ENCODE peak calls at places on chromosomes 2 and 18, in four cellular contexts. One of them, this sample, is unnamed.

GRCh38 chr2:127173073-127173472 is 47.0 kb downstream of the CYP27C1 start:
- DNase-seq in prostate gland: no peak
- DNase-seq in NT2/D1: no peak
- DNase-seq in left lung: no peak
- DNase-seq in this sample: no peak

GRCh38 chr2:216776076-216776726 is 80.9 kb upstream of the IGFBP5 start:
- DNase-seq in prostate gland: no peak
- DNase-seq in NT2/D1: no peak
- DNase-seq in left lung: no peak
- DNase-seq in this sample: no peak

GRCh38 chr2:241905716-241906376 is 36.3 kb downstream of the RTP5 start:
- DNase-seq in prostate gland: no peak
- DNase-seq in NT2/D1: no peak
- DNase-seq in left lung: no peak
- DNase-seq in this sample: peak; percentile 32

GRCh38 chr2:69375494-69376353 is 11.3 kb downstream of the GFPT1 start:
- DNase-seq in prostate gland: no peak
- DNase-seq in NT2/D1: peak; percentile 18
- DNase-seq in left lung: no peak
- DNase-seq in this sample: peak; percentile 64

GRCh38 chr18:40925071-40925541 is 1029.9 kb upstream of the PIK3C3 start:
- DNase-seq in prostate gland: no peak
- DNase-seq in NT2/D1: no peak
- DNase-seq in left lung: no peak
- DNase-seq in this sample: no peak

GRCh38 chr2:43818761-43819160 is 19.9 kb downstream of the ABCG5 start:
- DNase-seq in prostate gland: no peak
- DNase-seq in NT2/D1: no peak
- DNase-seq in left lung: peak; percentile 64
- DNase-seq in this sample: no peak

GRCh38 chr18:13315000-13315399 is 96.4 kb downstream of the LDLRAD4 start:
- DNase-seq in prostate gland: no peak
- DNase-seq in NT2/D1: no peak
- DNase-seq in left lung: no peak
- DNase-seq in this sample: no peak

GRCh38 chr2:103435010-103435409 is 673.2 kb downstream of the TMEM182 start:
- DNase-seq in prostate gland: no peak
- DNase-seq in NT2/D1: no peak
- DNase-seq in left lung: no peak
- DNase-seq in this sample: no peak

GRCh38 chr2:20212871-20213503 is 11.9 kb downstream of the SDC1 start:
- DNase-seq in prostate gland: peak; percentile 96
- DNase-seq in NT2/D1: no peak
- DNase-seq in left lung: peak; percentile 70
- DNase-seq in this sample: no peak

GRCh38 chr2:50491541-50492114 is 540.3 kb downstream of the NRXN1 start:
- DNase-seq in prostate gland: peak; percentile 19
- DNase-seq in NT2/D1: peak; percentile 2
- DNase-seq in left lung: no peak
- DNase-seq in this sample: peak; percentile 21

GRCh38 chr2:213148572-213149331 is 2.7 kb downstream of the IKZF2 start:
- DNase-seq in prostate gland: no peak
- DNase-seq in NT2/D1: no peak
- DNase-seq in left lung: no peak
- DNase-seq in this sample: no peak

GRCh38 chr2:107276034-107276433 is 390.1 kb upstream of the ST6GAL2 start:
- DNase-seq in prostate gland: no peak
- DNase-seq in NT2/D1: no peak
- DNase-seq in left lung: no peak
- DNase-seq in this sample: no peak

GRCh38 chr2:132038179-132038882 is 123.4 kb downstream of the ANKRD30BL start:
- DNase-seq in prostate gland: no peak
- DNase-seq in NT2/D1: peak; percentile 8
- DNase-seq in left lung: no peak
- DNase-seq in this sample: peak; percentile 26

DNA sequence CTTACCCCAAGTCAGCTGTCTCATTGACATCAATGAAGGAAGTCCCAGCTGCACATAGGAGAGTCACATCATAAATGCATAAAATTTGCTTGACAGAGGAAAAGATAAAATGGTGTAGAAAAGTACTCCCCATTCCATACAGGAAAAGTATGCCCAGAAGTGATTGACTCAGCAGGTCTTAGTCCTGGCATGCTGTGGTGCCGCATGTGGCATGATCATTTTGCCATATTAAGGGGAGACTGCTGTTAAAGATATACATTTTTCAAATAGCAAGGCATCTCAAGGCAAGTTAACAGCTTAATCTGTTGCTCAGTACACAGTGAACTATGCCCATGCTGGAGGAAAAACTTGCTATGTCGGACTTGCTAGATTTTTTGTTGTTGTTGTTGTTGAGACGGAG is 8.1 kb downstream of the COPS7B start:
- DNase-seq in prostate gland: no peak
- DNase-seq in NT2/D1: no peak
- DNase-seq in left lung: no peak
- DNase-seq in this sample: no peak
- H3K36me3 ChIP-seq in prostate gland: no peaks in the 10 kb centered on the region
- H3K36me3 ChIP-seq in NT2/D1: peaks cover 76% of the 10 kb centered on the region
- H3K36me3 ChIP-seq in left lung: no peaks in the 10 kb centered on the region
- H3K36me3 ChIP-seq in this sample: peaks cover 18% of the 10 kb centered on the region

DNA sequence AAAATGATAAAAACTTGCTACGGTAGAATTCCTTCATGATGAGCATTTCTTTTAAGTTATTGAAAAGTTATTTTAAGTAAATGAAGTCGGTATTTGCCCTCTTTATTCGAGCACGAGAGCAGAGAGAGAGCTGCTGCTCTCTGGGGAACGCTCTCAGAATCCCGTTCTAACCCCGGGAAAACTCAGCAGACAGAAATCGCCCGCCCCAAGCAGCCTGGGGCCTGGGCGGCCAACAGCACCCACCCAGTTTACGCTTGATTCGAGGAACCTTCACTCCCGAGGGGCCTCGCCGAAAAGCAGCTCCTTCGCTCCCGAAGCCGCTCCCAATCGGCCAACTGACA is 3.5 kb upstream of the OTX1 start:
- DNase-seq in prostate gland: no peak
- DNase-seq in NT2/D1: no peak
- DNase-seq in left lung: no peak
- DNase-seq in this sample: no peak
- H3K27me3 ChIP-seq in prostate gland: peaks cover 19% of the 10 kb centered on the region
- H3K27me3 ChIP-seq in NT2/D1: peaks cover 78% of the 10 kb centered on the region
- H3K27me3 ChIP-seq in left lung: peaks cover 79% of the 10 kb centered on the region
- H3K27me3 ChIP-seq in this sample: peaks cover 69% of the 10 kb centered on the region

GRCh38 chr2:169732583-169733358 is 861 bp upstream of the KLHL23 start:
- DNase-seq in prostate gland: no peak
- DNase-seq in NT2/D1: no peak
- DNase-seq in left lung: no peak
- DNase-seq in this sample: no peak
- H3K4me3 ChIP-seq in prostate gland: peak overlapping the region; percentile 68
- H3K4me3 ChIP-seq in NT2/D1: peak overlapping the region; percentile 77
- H3K4me3 ChIP-seq in left lung: no peak overlapping the region
- H3K4me3 ChIP-seq in this sample: peak overlapping the region; percentile 88

GRCh38 chr2:73952499-73953446 is 26.1 kb downstream of the DGUOK start:
- DNase-seq in prostate gland: no peak
- DNase-seq in NT2/D1: no peak
- DNase-seq in left lung: peak; percentile 73
- DNase-seq in this sample: no peak
- H3K36me3 ChIP-seq in prostate gland: peaks cover 9% of the 10 kb centered on the region
- H3K36me3 ChIP-seq in NT2/D1: peaks cover 88% of the 10 kb centered on the region
- H3K36me3 ChIP-seq in left lung: no peaks in the 10 kb centered on the region
- H3K36me3 ChIP-seq in this sample: peaks cover 47% of the 10 kb centered on the region

GRCh38 chr2:118943286-118943685 is 1.3 kb downstream of the MARCO start:
- DNase-seq in prostate gland: no peak
- DNase-seq in NT2/D1: no peak
- DNase-seq in left lung: no peak
- DNase-seq in this sample: no peak
- H3K27me3 ChIP-seq in prostate gland: no peaks in the 10 kb centered on the region
- H3K27me3 ChIP-seq in NT2/D1: peaks cover 4% of the 10 kb centered on the region
- H3K27me3 ChIP-seq in left lung: peaks cover 3% of the 10 kb centered on the region
- H3K27me3 ChIP-seq in this sample: no peaks in the 10 kb centered on the region

GRCh38 chr2:39620067-39620466 is 45.6 kb upstream of the TMEM178A start:
- DNase-seq in prostate gland: peak; percentile 22
- DNase-seq in NT2/D1: no peak
- DNase-seq in left lung: peak; percentile 62
- DNase-seq in this sample: no peak

GRCh38 chr2:39609917-39610316 is 55.8 kb upstream of the TMEM178A start:
- DNase-seq in prostate gland: no peak
- DNase-seq in NT2/D1: no peak
- DNase-seq in left lung: no peak
- DNase-seq in this sample: no peak

GRCh38 chr2:39618236-39618635 is 47.5 kb upstream of the TMEM178A start:
- DNase-seq in prostate gland: no peak
- DNase-seq in NT2/D1: no peak
- DNase-seq in left lung: no peak
- DNase-seq in this sample: no peak

GRCh38 chr2:39618736-39619135 is 47.0 kb upstream of the TMEM178A start:
- DNase-seq in prostate gland: no peak
- DNase-seq in NT2/D1: no peak
- DNase-seq in left lung: no peak
- DNase-seq in this sample: no peak

GRCh38 chr2:39615675-39616074 is 50.0 kb upstream of the TMEM178A start:
- DNase-seq in prostate gland: no peak
- DNase-seq in NT2/D1: no peak
- DNase-seq in left lung: no peak
- DNase-seq in this sample: peak; percentile 37
- H3K4me3 ChIP-seq in prostate gland: no peak overlapping the region
- H3K4me3 ChIP-seq in NT2/D1: no peak overlapping the region
- H3K4me3 ChIP-seq in left lung: no peak overlapping the region
- H3K4me3 ChIP-seq in this sample: no peak overlapping the region

GRCh38 chr2:64854773-64855237 is 134.4 kb upstream of the SLC1A4 start:
- DNase-seq in prostate gland: no peak
- DNase-seq in NT2/D1: no peak
- DNase-seq in left lung: peak; percentile 73
- DNase-seq in this sample: no peak
- H3K36me3 ChIP-seq in prostate gland: no peaks in the 10 kb centered on the region
- H3K36me3 ChIP-seq in NT2/D1: no peaks in the 10 kb centered on the region
- H3K36me3 ChIP-seq in left lung: no peaks in the 10 kb centered on the region
- H3K36me3 ChIP-seq in this sample: no peaks in the 10 kb centered on the region

GRCh38 chr2:71468279-71469015 is 15.1 kb downstream of the DYSF start:
- DNase-seq in prostate gland: no peak
- DNase-seq in NT2/D1: no peak
- DNase-seq in left lung: no peak
- DNase-seq in this sample: no peak
- H3K27me3 ChIP-seq in prostate gland: no peaks in the 10 kb centered on the region
- H3K27me3 ChIP-seq in NT2/D1: peaks cover 60% of the 10 kb centered on the region
- H3K27me3 ChIP-seq in left lung: peaks cover 47% of the 10 kb centered on the region
- H3K27me3 ChIP-seq in this sample: peaks cover 51% of the 10 kb centered on the region